ENCODE peak calls at places on chromosomes 6 and 20, in six cellular contexts. G is lung, Z is mammary epithelial cell, P is brain microvascular endothelial cell, M is IMR-90, U is pancreas. L is an unnamed sample.

GRCh38 chr6:125302840-125303511 is 1.2 kb upstream of the HDDC2 start:
- DNase-seq in G (no peak), Z (no peak), P (no peak), M (peak; percentile 37), U (no peak), L (no peak)

GRCh38 chr20:62634330-62634967 is 7.9 kb upstream of the SLCO4A1 start:
- DNase-seq in G (no peak), Z (no peak), P (no peak), M (no peak), U (no peak), L (no peak)

GRCh38 chr6:143000771-143001170 is 55.8 kb upstream of the HIVEP2 start:
- DNase-seq in G (no peak), Z (no peak), P (no peak), M (no peak), U (no peak), L (no peak)

GRCh38 chr6:15770347-15771143 is 107.7 kb upstream of the DTNBP1 start:
- DNase-seq in G (no peak), Z (peak; percentile 48), P (no peak), M (peak; percentile 8), U (no peak), L (no peak)

GRCh38 chr6:43376551-43376981 is 7.1 kb upstream of the ZNF318 start:
- DNase-seq in G (no peak), Z (peak; percentile 92), P (peak; percentile 28), M (peak; percentile 59), U (no peak), L (no peak)

GRCh38 chr6:122491915-122492537 is 20.4 kb upstream of the SERINC1 start:
- DNase-seq in G (peak; percentile 70), Z (peak; percentile 60), P (peak; percentile 71), M (peak; percentile 67), U (peak; percentile 69), L (peak; percentile 37)

GRCh38 chr6:130577178-130577919 is 211.5 kb downstream of the TMEM200A start:
- DNase-seq in G (no peak), Z (no peak), P (no peak), M (no peak), U (no peak), L (no peak)

GRCh38 chr6:35092362-35093117 is 48.6 kb downstream of the TCP11 start:
- DNase-seq in G (peak; percentile 25), Z (peak; percentile 76), P (peak; percentile 52), M (peak; percentile 79), U (no peak), L (no peak)

GRCh38 chr6:148888853-148889252 is 142.0 kb downstream of the UST start:
- DNase-seq in G (no peak), Z (no peak), P (no peak), M (peak; percentile 38), U (no peak), L (no peak)

GRCh38 chr6:34791164-34791841 is 580 bp upstream of the BLTP3A start:
- DNase-seq in G (peak; percentile 32), Z (no peak), P (no peak), M (peak; percentile 17), U (peak; percentile 72), L (peak; percentile 58)

GRCh38 chr6:162509821-162510220 is 217.7 kb downstream of the PRKN start:
- DNase-seq in G (no peak), Z (no peak), P (no peak), M (no peak), U (no peak), L (no peak)

GRCh38 chr6:166512567-166512966 is 73.9 kb downstream of the RAMACL start:
- DNase-seq in G (no peak), Z (no peak), P (no peak), M (no peak), U (no peak), L (no peak)

GRCh38 chr6:55937227-55937626 is 61.8 kb upstream of the BMP5 start:
- DNase-seq in G (no peak), Z (no peak), P (no peak), M (no peak), U (no peak), L (no peak)

GRCh38 chr6:55943329-55943728 is 67.9 kb upstream of the BMP5 start:
- DNase-seq in G (no peak), Z (no peak), P (peak; percentile 18), M (peak; percentile 59), U (no peak), L (no peak)

GRCh38 chr6:55941713-55942112 is 66.3 kb upstream of the BMP5 start:
- DNase-seq in G (no peak), Z (no peak), P (no peak), M (peak; percentile 37), U (no peak), L (no peak)
- TF ChIP-seq CTCF in G (no peak), Z (peak; percentile 14), P (peak; percentile 20), M (peak; percentile 59), U (no peak), L (no peak)

GRCh38 chr20:43694763-43695162 is 27.8 kb downstream of the MYBL2 start:
- DNase-seq in G (no peak), Z (no peak), P (no peak), M (no peak), U (no peak), L (no peak)
- H3K36me3 ChIP-seq in G (no peaks in the 10 kb centered on the region), Z (peaks cover 4% of the 10 kb centered on the region), P (no peaks in the 10 kb centered on the region), M (no peaks in the 10 kb centered on the region), U (no peaks in the 10 kb centered on the region), L (no peaks in the 10 kb centered on the region)

GRCh38 chr20:13638496-13639477 is at the start of gene TASP1:
- DNase-seq in G (peak; percentile 99), Z (peak; percentile 98), P (peak; percentile 96), M (peak; percentile 94), U (peak; percentile 94), L (peak; percentile 91)
- TF ChIP-seq CTCF in G (no peak), Z (no peak), P (no peak), M (no peak), U (no peak), L (no peak)

DNA sequence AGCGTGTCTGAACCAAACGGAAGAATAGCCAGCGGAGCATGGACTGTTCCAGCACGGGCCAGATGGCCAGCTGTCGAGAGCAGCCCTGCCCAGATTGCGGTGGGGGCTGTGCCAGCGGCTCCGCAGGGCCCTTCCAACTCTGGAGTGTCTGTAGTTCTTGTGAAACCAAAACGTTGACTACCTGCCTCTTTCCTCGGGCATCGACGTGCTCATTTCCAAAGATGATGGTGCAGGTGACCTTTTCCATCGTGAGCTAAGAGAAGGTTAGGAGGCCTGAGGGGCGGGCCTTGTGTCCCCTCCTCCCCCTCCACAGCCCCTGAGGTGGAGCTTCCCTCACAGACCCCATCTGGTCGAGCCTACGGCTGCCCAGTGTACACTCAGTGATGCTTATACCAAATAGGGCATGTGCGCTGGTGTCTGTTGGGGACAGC is 12.9 kb upstream of the C20orf144 start:
- DNase-seq in G (peak; percentile 68), Z (no peak), P (no peak), M (no peak), U (no peak), L (peak; percentile 72)
- H3K36me3 ChIP-seq in G (peaks cover 13% of the 10 kb centered on the region), Z (no peaks in the 10 kb centered on the region), P (peaks cover 9% of the 10 kb centered on the region), M (peaks cover 18% of the 10 kb centered on the region), U (peaks cover 6% of the 10 kb centered on the region), L (peaks cover 24% of the 10 kb centered on the region)

DNA sequence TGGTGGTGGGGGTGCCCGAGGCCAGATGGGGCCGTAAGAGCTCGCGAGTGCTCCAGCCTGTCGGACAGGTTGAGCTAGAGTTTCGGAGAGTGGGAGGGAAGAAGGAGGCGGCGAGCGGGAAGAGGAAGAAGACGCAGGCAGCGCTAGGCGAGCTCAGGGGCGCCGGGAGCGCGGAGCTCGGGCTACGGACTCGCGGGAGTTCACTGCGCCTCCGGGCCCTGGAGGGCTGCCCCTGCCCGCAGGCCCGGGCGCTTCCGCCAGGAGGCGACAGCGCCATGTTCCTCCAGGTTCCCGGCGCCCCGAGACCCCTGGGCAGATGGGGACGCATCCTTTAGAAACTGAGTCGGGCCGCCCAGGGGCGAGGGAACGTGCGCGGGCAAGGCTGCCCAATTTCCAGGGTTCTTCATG is 984 bp downstream of the TFAP2C start:
- DNase-seq in G (peak; percentile 84), Z (peak; percentile 95), P (peak; percentile 47), M (no peak), U (peak; percentile 73), L (peak; percentile 23)
- TF ChIP-seq CTCF in G (no peak), Z (peak; percentile 89), P (peak; percentile 68), M (peak; percentile 30), U (no peak), L (no peak)

GRCh38 chr6:104161960-104162669 is 697.6 kb downstream of the HACE1 start:
- DNase-seq in G (no peak), Z (no peak), P (peak; percentile 31), M (no peak), U (no peak), L (no peak)
- H3K36me3 ChIP-seq in G (no peaks in the 10 kb centered on the region), Z (no peaks in the 10 kb centered on the region), P (no peaks in the 10 kb centered on the region), M (no peaks in the 10 kb centered on the region), U (no peaks in the 10 kb centered on the region), L (no peaks in the 10 kb centered on the region)

GRCh38 chr6:17585766-17586502 is 14.2 kb upstream of the FAM8A1 start:
- DNase-seq in G (peak; percentile 42), Z (peak; percentile 27), P (no peak), M (no peak), U (no peak), L (no peak)
- TF ChIP-seq CTCF in G (no peak), Z (peak; percentile 40), P (peak; percentile 52), M (peak; percentile 3), U (no peak), L (no peak)

GRCh38 chr6:51827580-51827979 is 259.8 kb downstream of the PKHD1 start:
- DNase-seq in G (no peak), Z (no peak), P (no peak), M (no peak), U (no peak), L (no peak)
- H3K36me3 ChIP-seq in G (no peaks in the 10 kb centered on the region), Z (no peaks in the 10 kb centered on the region), P (no peaks in the 10 kb centered on the region), M (no peaks in the 10 kb centered on the region), U (no peaks in the 10 kb centered on the region), L (no peaks in the 10 kb centered on the region)